ENCODE peak calls at places on chromosomes 4 and X, in nine cellular contexts. J is mesothelial cell of epicardium, T is lower leg skin, E is uterus, P is spleen, U is AG04450, X is Peyer's patch, F is GM13977, B is fibroblast of mammary gland. S is an unnamed sample.

GRCh38 chr4:123488916-123489315 is 92.3 kb downstream of the SPRY1 start:
- DNase-seq in X (no peak), U (no peak), J (no peak), T (no peak), E (no peak), B (peak), P (no peak), F (peak), S (no peak)

GRCh38 chr4:81631958-81632439 is 160.3 kb upstream of the RASGEF1B start:
- DNase-seq in B (peak), J (no peak), P (no peak), X (no peak), T (no peak), U (no peak), E (no peak), F (no peak), S (no peak)

GRCh38 chr4:172838943-172839342 is 329.7 kb upstream of the GALNT7 start:
- DNase-seq in U (no peak), J (no peak), P (no peak), T (no peak), E (no peak), F (no peak), B (no peak), X (no peak), S (no peak)

GRCh38 chrX:119118780-119119395 is 8.7 kb downstream of the KIAA1210 start:
- DNase-seq in F (peak), P (no peak), B (peak), T (peak), E (peak), X (peak), U (no peak), J (no peak), S (peak)

GRCh38 chr4:150699599-150699998 is 117.6 kb downstream of the MAB21L2 start:
- DNase-seq in E (no peak), B (peak), T (no peak), J (no peak), F (no peak), U (no peak), P (no peak), X (no peak), S (no peak)

GRCh38 chrX:108203540-108203939 is 112.0 kb downstream of the ATG4A start:
- DNase-seq in J (no peak), P (no peak), U (no peak), X (no peak), T (no peak), E (no peak), F (no peak), B (no peak), S (no peak)

GRCh38 chrX:52933976-52934703 is 24.2 kb downstream of the FAM156A start:
- DNase-seq in F (peak), U (no peak), T (no peak), P (no peak), B (no peak), E (no peak), J (no peak), X (no peak), S (no peak)

GRCh38 chrX:107565916-107566602 is 62.3 kb upstream of the PRPS1 start:
- DNase-seq in U (no peak), J (no peak), B (peak), X (no peak), T (no peak), F (no peak), E (no peak), P (no peak), S (no peak)

GRCh38 chr4:47315346-47315745 is 148.2 kb downstream of the COMMD8 start:
- DNase-seq in B (peak), F (no peak), P (no peak), E (no peak), J (no peak), U (no peak), X (no peak), T (no peak), S (no peak)

GRCh38 chr4:167233523-167234387 is 539 bp downstream of the SPOCK3 start:
- DNase-seq in P (no peak), F (peak), T (no peak), U (no peak), B (peak), J (no peak), X (no peak), E (no peak), S (no peak)

GRCh38 chrX:47849776-47850175 is 13.1 kb downstream of the ZNF81 start:
- DNase-seq in B (peak), E (no peak), F (no peak), J (no peak), X (no peak), P (no peak), U (no peak), T (no peak), S (no peak)

GRCh38 chr4:48698029-48698901 is 81.8 kb downstream of the FRYL start:
- DNase-seq in E (peak), T (peak), J (no peak), P (no peak), F (no peak), B (peak), X (peak), U (peak), S (no peak)

GRCh38 chr4:183797041-183797444 is 108.1 kb upstream of the STOX2 start:
- DNase-seq in X (no peak), E (no peak), P (peak), F (no peak), U (no peak), J (no peak), T (no peak), B (no peak), S (no peak)

GRCh38 chr4:148043990-148044645 is 312.2 kb downstream of the ARHGAP10 start:
- DNase-seq in B (no peak), F (no peak), T (no peak), P (no peak), J (no peak), X (no peak), U (no peak), E (no peak), S (no peak)

GRCh38 chr4:71406459-71406963 is 67.7 kb downstream of the SLC4A4 start:
- DNase-seq in P (no peak), B (peak), E (no peak), F (no peak), U (no peak), J (no peak), T (no peak), X (no peak), S (no peak)

GRCh38 chrX:30308263-30309138 is 689 bp downstream of the NR0B1 start:
- DNase-seq in E (no peak), X (no peak), P (peak), B (peak), T (no peak), F (peak), U (no peak), J (no peak), S (no peak)

GRCh38 chr4:94332983-94333590 is 9.5 kb downstream of the HPGDS start:
- DNase-seq in F (no peak), J (no peak), E (no peak), X (no peak), B (no peak), P (no peak), T (no peak), U (no peak), S (no peak)

GRCh38 chr4:12293906-12294525 is 865.3 kb upstream of the HS3ST1 start:
- DNase-seq in U (no peak), E (no peak), X (no peak), B (no peak), P (no peak), J (no peak), T (no peak), F (no peak), S (no peak)

GRCh38 chrX:150361777-150362351 is 1.3 kb upstream of the MAMLD1 start:
- DNase-seq in E (no peak), X (no peak), B (no peak), P (peak), F (no peak), U (no peak), T (no peak), J (no peak), S (no peak)

GRCh38 chr4:119684463-119684862 is 55.9 kb upstream of the PDE5A start:
- DNase-seq in U (no peak), E (no peak), P (no peak), B (no peak), J (no peak), T (no peak), X (no peak), F (no peak), S (no peak)

GRCh38 chr4:1080961-1081688 is 32.2 kb downstream of the RNF212 start:
- DNase-seq in T (peak), B (peak), F (no peak), X (peak), J (no peak), U (no peak), P (no peak), E (no peak), S (no peak)

GRCh38 chr4:176780995-176781738 is 11.6 kb downstream of the VEGFC start:
- DNase-seq in F (no peak), T (no peak), X (no peak), J (no peak), U (no peak), P (no peak), B (peak), E (no peak), S (no peak)

GRCh38 chr4:121070696-121071639 is 1.4 kb downstream of the NDNF start:
- DNase-seq in T (peak), P (no peak), J (no peak), X (peak), F (no peak), B (peak), U (no peak), E (peak), S (no peak)

DNA sequence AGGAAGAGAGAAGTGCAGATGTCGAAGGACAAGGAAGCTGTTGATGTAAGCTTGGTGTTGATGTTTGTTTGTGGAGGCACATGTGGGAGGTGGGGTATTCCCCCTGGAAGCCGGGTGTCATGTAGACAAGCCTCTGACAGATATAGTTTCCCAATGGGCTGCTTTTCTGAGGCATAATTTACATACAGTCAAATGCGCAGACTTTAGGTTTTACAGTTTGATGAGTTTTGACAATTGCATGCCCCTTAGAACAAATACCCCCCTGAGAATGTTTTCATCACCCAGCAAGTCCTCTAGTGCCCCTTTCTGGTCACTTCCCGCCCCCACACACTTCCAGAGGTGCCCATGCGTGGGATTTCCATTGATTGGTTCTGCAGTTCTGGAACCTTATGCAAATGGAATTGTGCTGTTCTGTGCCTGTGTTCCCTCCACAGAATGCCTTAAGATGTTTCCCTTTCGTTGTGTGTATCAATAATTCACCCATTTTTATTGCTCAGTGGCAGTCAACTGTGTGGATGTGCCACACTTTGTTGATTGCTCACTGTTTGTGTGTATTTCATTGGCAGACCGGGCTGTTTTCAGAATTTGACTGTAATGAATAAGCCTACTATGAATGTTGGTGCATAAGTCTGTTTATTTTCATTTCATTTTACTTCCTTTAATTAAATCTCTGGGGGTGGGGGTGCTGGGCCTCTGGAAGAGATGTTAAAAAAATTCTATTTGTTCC is 8.5 kb downstream of the EVC start:
- DNase-seq in F (no peak), X (no peak), E (no peak), J (no peak), U (no peak), T (peak), B (no peak), P (no peak), S (no peak)
- TF ChIP-seq CTCF in F (no peak), X (no peak), E (no peak), J (no peak), U (no peak), T (no peak), B (no peak), P (no peak), S (no peak)

DNA sequence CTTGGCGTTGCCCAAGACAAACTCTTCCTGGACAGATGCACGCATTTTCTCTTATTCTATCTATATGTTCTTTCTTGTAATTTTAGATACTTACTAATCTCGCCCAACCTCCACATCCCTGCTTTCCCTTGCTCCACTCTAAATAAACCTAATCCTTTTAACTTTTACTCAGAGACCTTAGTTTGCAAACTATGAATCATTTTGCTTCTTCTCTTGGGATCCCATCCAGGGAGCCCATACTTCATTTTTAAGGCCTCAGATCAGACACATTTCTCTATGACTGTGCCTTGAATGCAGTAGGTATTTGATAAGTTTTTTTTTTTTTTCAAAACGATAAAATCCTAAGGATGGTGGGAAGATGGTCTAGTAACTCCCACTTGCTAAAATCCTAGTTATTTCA is 353.8 kb upstream of the HAND2 start:
- DNase-seq in X (no peak), J (no peak), T (no peak), U (peak), F (no peak), E (no peak), P (no peak), B (peak), S (no peak)
- TF ChIP-seq CTCF in X (no peak), J (no peak), T (no peak), U (no peak), F (no peak), E (no peak), P (no peak), B (no peak), S (no peak)

GRCh38 chr4:186669159-186669720 is 54.4 kb downstream of the FAT1 start:
- DNase-seq in X (no peak), J (no peak), B (peak), U (peak), P (no peak), E (no peak), F (no peak), T (no peak), S (no peak)

GRCh38 chr4:186666750-186667149 is 56.9 kb downstream of the FAT1 start:
- DNase-seq in P (no peak), X (no peak), U (no peak), E (no peak), F (no peak), J (no peak), T (no peak), B (peak), S (no peak)

GRCh38 chr4:186666252-186666651 is 57.4 kb downstream of the FAT1 start:
- DNase-seq in X (no peak), J (no peak), P (no peak), B (peak), E (no peak), T (no peak), U (no peak), F (no peak), S (no peak)

DNA sequence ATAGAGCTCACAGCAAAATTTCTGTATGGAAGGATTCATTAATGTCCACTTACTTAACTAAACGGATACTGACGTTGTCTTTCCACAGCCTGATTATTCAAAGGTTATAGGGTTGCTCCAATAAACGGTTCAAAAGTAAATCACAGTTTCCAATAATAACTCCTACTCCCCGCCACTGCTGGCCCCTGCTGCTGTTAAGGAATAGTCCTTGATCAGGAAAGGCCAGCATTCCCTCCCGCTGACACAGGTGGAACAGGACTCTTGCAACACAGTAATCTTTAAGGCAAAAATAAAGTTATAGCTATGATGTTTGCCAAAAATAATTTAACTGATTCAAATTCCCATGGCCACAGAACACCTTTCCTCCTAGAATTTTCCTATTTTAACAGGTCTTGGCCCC is 53.9 kb downstream of the FAT1 start:
- DNase-seq in E (no peak), U (no peak), X (no peak), B (no peak), P (no peak), J (no peak), T (no peak), F (no peak), S (no peak)
- TF ChIP-seq CTCF in E (no peak), U (no peak), X (no peak), B (no peak), P (no peak), J (no peak), T (no peak), F (no peak), S (no peak)

DNA sequence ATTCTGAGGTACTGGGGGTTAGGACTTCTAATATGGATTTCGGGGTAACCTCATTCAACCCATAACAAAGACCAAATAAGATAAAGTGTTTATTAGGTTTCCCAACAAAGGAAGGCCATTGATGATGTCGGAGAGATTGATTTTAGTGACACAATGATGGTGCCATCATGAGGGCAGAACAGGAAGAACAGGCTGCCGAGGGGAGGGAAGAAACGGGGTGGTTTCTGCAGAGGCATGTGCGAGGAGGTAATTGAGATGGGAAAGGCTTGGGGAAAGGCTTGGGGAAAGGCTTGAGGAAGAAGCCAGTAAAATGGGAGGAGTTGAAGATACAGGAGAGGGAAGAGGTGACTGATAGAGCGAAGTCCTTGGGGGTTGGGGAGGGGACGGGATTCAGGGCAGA is 6.2 kb downstream of the HPSE start:
- DNase-seq in X (no peak), B (no peak), J (no peak), E (no peak), F (no peak), U (no peak), T (no peak), P (no peak), S (no peak)
- TF ChIP-seq CTCF in X (no peak), B (no peak), J (no peak), E (no peak), F (no peak), U (no peak), T (no peak), P (no peak), S (no peak)

DNA sequence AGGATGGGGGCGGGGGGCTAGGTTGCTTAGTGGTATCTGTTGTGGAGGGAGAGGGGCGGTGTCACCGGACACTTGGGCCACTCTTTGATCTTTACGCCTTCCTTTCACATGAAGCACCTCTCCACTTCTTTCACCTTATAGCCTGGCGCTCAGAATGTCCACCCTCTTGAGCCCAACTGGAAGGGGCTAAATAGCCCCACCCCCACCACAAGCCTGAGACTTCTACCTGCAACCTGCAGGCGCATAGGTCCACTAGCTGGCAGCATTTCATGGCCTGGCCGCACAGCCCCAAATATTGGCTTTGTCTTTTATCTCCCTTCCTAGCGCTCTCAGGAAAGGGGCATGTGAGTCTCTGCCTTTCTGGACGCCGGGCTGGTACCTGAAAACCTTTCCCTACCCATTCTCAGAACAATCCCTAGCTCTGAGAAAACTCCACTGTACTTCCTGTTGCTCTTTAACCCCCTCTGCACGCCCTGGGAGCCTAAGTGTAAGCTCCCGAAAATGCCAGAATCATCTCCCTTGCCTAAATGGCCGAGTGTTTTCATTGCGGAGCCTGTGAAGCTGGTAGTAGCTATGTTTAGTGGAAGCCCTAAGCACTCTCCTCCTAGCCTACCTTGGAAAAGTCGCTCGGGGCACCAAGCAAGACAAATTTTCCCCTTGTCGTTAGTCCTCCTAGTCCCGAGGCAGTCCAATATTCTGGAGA is 1.2 kb upstream of the TRPC5 start:
- DNase-seq in U (no peak), P (no peak), B (no peak), J (no peak), T (no peak), E (no peak), F (no peak), X (no peak), S (no peak)
- TF ChIP-seq CTCF in U (no peak), P (no peak), B (no peak), J (no peak), T (no peak), E (no peak), F (no peak), X (no peak), S (no peak)

GRCh38 chr4:52005610-52006273 is 14.4 kb downstream of the LRRC66 start:
- DNase-seq in P (no peak), F (no peak), T (no peak), B (no peak), U (no peak), E (no peak), J (no peak), X (no peak), S (no peak)

GRCh38 chr4:52010976-52011375 is 9.2 kb downstream of the LRRC66 start:
- DNase-seq in U (no peak), T (no peak), E (no peak), F (no peak), J (no peak), X (no peak), B (no peak), P (no peak), S (no peak)

GRCh38 chr4:52001616-52002015 is 18.5 kb downstream of the LRRC66 start:
- DNase-seq in P (no peak), F (no peak), T (no peak), J (no peak), E (no peak), X (no peak), B (peak), U (no peak), S (no peak)

DNA sequence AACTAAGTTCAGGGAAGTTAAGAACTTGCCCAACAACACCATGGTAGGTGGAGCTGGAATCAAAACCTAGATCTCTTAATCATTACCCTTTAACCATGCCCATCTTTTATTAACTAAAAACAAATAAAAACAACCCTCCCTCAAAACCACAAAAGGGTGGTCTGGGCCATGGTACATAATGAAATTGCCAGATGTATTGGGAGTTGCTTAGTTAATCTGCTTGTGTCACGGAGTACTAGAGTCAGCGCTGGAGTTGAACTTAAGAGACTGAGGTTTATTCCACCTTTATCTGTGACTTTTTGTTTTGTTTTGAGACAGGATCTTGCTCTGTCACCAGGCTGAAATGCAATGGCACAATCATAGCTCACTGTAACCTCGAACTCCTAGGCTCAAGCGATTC is 13.3 kb downstream of the LRRC66 start:
- DNase-seq in P (no peak), E (no peak), J (no peak), X (no peak), T (no peak), F (no peak), B (no peak), U (no peak), S (no peak)
- TF ChIP-seq CTCF in P (no peak), E (no peak), J (no peak), X (no peak), T (no peak), F (no peak), B (no peak), U (no peak), S (no peak)

DNA sequence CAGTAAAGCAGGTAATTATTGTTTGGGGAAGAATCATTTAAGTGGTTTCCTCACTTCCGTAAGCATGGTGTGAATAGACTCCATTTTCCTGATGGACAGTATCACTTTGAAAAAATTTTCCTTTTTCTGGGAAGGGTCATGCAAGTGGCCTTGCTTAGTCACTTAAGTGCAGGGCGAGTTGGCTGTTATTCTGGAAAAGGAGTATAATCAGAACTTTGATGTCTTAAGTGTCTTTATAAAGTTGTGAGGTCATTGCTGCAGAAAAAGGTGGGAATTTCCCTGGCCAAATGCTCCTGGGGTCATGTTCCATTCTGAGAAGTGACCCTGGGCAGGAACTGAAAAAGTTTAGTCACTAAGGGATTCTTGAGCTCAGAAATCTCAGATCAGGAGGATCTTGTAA is 146.1 kb upstream of the OTUD4 start:
- DNase-seq in F (no peak), T (no peak), X (no peak), J (no peak), U (no peak), E (no peak), P (no peak), B (no peak), S (no peak)
- TF ChIP-seq CTCF in F (no peak), T (no peak), X (no peak), J (no peak), U (no peak), E (no peak), P (no peak), B (no peak), S (no peak)